ENCODE peak calls at places on chromosomes 6 and 20, in seven cellular contexts. N, C, B, V, A, Y and P are unnamed samples.
A peak's percentile ranks its signal among the peaks of the same experiment; 100 is the strongest.

GRCh38 chr6:166465671-166466087 is 82.9 kb upstream of the MPC1 start:
- DNase-seq in C (no peak), N (no peak), B (peak; percentile 56), A (no peak), V (no peak), Y (no peak), P (peak; percentile 29)

GRCh38 chr6:19836799-19837510 is at the start of gene ID4:
- DNase-seq in C (peak; percentile 73), V (peak; percentile 98), A (no peak), Y (peak; percentile 79), B (no peak), N (no peak), P (peak; percentile 91)

GRCh38 chr20:1423625-1424106 is 30.8 kb upstream of the FKBP1A start:
- DNase-seq in N (peak; percentile 28), Y (peak; percentile 46), A (peak; percentile 44), B (peak; percentile 83), V (peak; percentile 24), C (peak; percentile 55), P (peak; percentile 26)

GRCh38 chr6:17020889-17021538 is 80.8 kb upstream of the STMND1 start:
- DNase-seq in A (no peak), Y (no peak), N (no peak), B (no peak), V (no peak), C (no peak), P (no peak)

GRCh38 chr6:14635933-14636599 is 518.5 kb downstream of the CD83 start:
- DNase-seq in Y (no peak), V (no peak), B (no peak), C (no peak), A (no peak), N (no peak), P (no peak)

GRCh38 chr6:168490757-168491156 is 49.8 kb downstream of the SMOC2 start:
- DNase-seq in V (no peak), Y (no peak), B (no peak), A (no peak), N (no peak), C (no peak), P (no peak)

GRCh38 chr6:132962936-132963579 is 148.7 kb downstream of the RPS12 start:
- DNase-seq in N (peak; percentile 65), C (peak; percentile 89), B (peak; percentile 64), Y (peak; percentile 40), V (peak; percentile 77), A (peak; percentile 79), P (peak; percentile 51)

GRCh38 chr6:2448826-2449571 is 203.6 kb upstream of the GMDS start:
- DNase-seq in V (peak; percentile 88), C (peak; percentile 88), N (peak; percentile 74), Y (peak; percentile 83), B (peak; percentile 62), A (peak; percentile 45), P (peak; percentile 83)

GRCh38 chr6:3640868-3641267 is 110.6 kb downstream of the PXDC1 start:
- DNase-seq in N (no peak), A (no peak), V (no peak), B (no peak), Y (no peak), C (no peak), P (no peak)